ENCODE peak calls at places on chromosomes 4 and X, in seven cellular contexts. C is neuronal stem cell, T is H1, S is H9, L is IMR-90, U is mesenchymal stem cell, N is trophoblast cell. Z is an unnamed sample.

GRCh38 chr4:102620697-102621497 is 119.7 kb downstream of the NFKB1 start:
- DNase-seq in L (peak), U (peak), C (peak), S (no peak), N (peak), T (no peak), Z (peak)

GRCh38 chr4:167234388-167234881 is at the start of gene SPOCK3:
- DNase-seq in T (peak), C (peak), U (peak), S (peak), N (peak), L (no peak), Z (peak)

GRCh38 chrX:11171956-11172355 is 60.8 kb downstream of the HCCS start:
- DNase-seq in L (no peak), N (no peak), T (no peak), S (no peak), C (no peak), U (no peak), Z (no peak)

GRCh38 chrX:154486396-154487207 is at the start of gene UBL4A:
- DNase-seq in S (peak), L (peak), C (peak), T (no peak), U (peak), N (peak), Z (peak)

GRCh38 chr4:41406051-41406516 is 131.9 kb upstream of the LIMCH1 start:
- DNase-seq in T (no peak), N (peak), L (no peak), C (no peak), U (peak), S (no peak), Z (no peak)

GRCh38 chr4:53786632-53787031 is 195.3 kb upstream of the LNX1 start:
- DNase-seq in C (no peak), T (no peak), U (peak), N (no peak), S (no peak), L (peak), Z (no peak)

GRCh38 chr4:8651661-8652180 is 59.2 kb downstream of the CPZ start:
- DNase-seq in U (no peak), T (no peak), N (no peak), C (no peak), S (peak), L (no peak), Z (no peak)

GRCh38 chr4:31370866-31371465 is 650.8 kb downstream of the PCDH7 start:
- DNase-seq in C (peak), U (peak), L (peak), N (peak), T (no peak), S (no peak), Z (peak)

GRCh38 chrX:153944140-153944799 is at the start of gene RENBP:
- DNase-seq in S (peak), T (no peak), L (no peak), N (peak), C (no peak), U (no peak), Z (peak)

GRCh38 chr4:169256856-169257756 is 13.7 kb downstream of the SH3RF1 start:
- DNase-seq in T (no peak), L (no peak), N (no peak), C (no peak), S (no peak), U (peak), Z (no peak)

GRCh38 chr4:54547299-54548097 is 110.3 kb upstream of the KIT start:
- DNase-seq in U (no peak), S (no peak), N (no peak), L (no peak), T (no peak), C (no peak), Z (no peak)

GRCh38 chrX:11100281-11101035 is 10.7 kb upstream of the HCCS start:
- DNase-seq in S (peak), C (peak), N (peak), T (no peak), L (peak), U (peak), Z (peak)

GRCh38 chrX:41781500-41781899 is 57.5 kb downstream of the GPR82 start:
- DNase-seq in U (peak), C (no peak), N (peak), L (peak), S (no peak), T (no peak), Z (peak)

GRCh38 chrX:9316096-9316495 is 148.8 kb upstream of the TBL1X start:
- DNase-seq in N (peak), C (no peak), T (no peak), U (peak), S (no peak), L (no peak), Z (no peak)

GRCh38 chr4:78799551-78800495 is 23.7 kb downstream of the BMP2K start:
- DNase-seq in S (no peak), U (peak), C (no peak), N (no peak), T (no peak), L (no peak), Z (no peak)

GRCh38 chr4:139808381-139809206 is 143.0 kb downstream of the MGST2 start:
- DNase-seq in T (no peak), S (no peak), U (peak), C (peak), L (peak), N (no peak), Z (no peak)

GRCh38 chr4:81136161-81136910 is 78.7 kb downstream of the PRKG2 start:
- DNase-seq in S (no peak), N (no peak), T (no peak), C (no peak), U (no peak), L (peak), Z (no peak)

GRCh38 chr4:74671074-74671698 is 123.1 kb downstream of the BTC start:
- DNase-seq in T (peak), U (peak), N (peak), C (peak), L (peak), S (peak), Z (peak)

GRCh38 chr4:26058537-26058936 is 144.5 kb downstream of the SMIM20 start:
- DNase-seq in S (no peak), T (no peak), C (no peak), U (no peak), N (peak), L (no peak), Z (no peak)

GRCh38 chr4:73729534-73730165 is 10.7 kb upstream of the CXCL8 start:
- DNase-seq in S (peak), U (peak), N (peak), T (no peak), L (peak), C (peak), Z (peak)

GRCh38 chrX:37746268-37746931 is 33.5 kb upstream of the CYBB start:
- DNase-seq in N (peak), S (no peak), T (no peak), U (peak), L (no peak), C (no peak), Z (peak)

GRCh38 chr4:13918110-13918509 is 290.6 kb upstream of the BOD1L1 start:
- DNase-seq in T (no peak), U (peak), L (peak), C (no peak), N (peak), S (no peak), Z (no peak)

GRCh38 chrX:3362956-3363355 is 16.5 kb upstream of the MXRA5 start:
- DNase-seq in N (no peak), U (no peak), T (no peak), L (no peak), S (no peak), C (no peak), Z (peak)

GRCh38 chrX:97524997-97525396 is 641.3 kb downstream of the RPA4 start:
- DNase-seq in L (no peak), U (peak), N (peak), S (no peak), T (no peak), C (no peak), Z (peak)

DNA sequence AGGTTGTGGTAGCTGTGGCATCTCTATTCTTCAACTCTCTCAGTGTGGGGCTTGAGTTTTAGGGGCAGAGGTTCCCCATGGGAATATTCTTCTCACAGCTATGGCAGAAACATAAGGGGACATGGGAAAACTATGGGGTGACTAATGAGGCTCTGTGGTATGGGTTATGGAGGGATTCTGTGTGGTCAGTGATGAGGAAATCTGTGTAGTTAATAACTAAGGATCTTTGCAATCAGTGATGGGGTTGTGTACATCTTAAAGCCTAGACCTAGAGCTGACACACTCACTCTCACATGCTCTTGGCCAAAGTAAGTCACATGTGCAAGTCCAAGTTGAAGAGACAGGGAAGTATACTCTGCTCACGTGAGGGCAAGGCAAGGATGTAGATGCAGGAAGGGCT is 86.4 kb upstream of the UXT start:
- DNase-seq in T (no peak), C (no peak), S (no peak), N (peak), U (peak), L (no peak), Z (no peak)
- H2BK5ac ChIP-seq in T (no peak), C (no peak), S (no peak), N (no peak), U (no peak), L (no peak), Z (no peak)

DNA sequence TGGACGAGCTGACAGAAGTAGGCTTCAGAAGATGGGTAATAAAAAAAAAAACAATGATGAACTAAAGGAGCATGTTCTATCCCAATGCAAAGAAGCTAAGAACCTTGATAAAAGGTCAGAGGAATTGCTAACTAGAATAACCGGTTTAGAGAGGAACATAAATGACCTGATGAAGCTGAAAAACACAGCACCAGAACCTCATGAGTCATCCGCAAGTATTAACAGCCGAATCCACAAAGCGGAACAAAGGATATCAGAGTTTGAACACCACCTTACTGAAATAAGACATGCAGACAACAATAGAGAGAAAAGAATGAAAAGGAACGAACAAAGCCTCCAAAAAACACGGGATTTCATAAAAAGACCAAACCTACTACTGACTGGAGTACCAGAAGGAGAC is 10.5 kb downstream of the NELFA start:
- DNase-seq in L (no peak), N (peak), U (no peak), C (no peak), T (no peak), S (no peak), Z (peak)
- H2BK5ac ChIP-seq in L (no peak), N (no peak), U (no peak), C (no peak), T (no peak), S (no peak), Z (no peak)

GRCh38 chr4:2459589-2460349 is 9.1 kb upstream of the RNF4 start:
- DNase-seq in L (no peak), N (no peak), T (no peak), C (no peak), U (no peak), S (no peak), Z (no peak)
- H2BK5ac ChIP-seq in L (no peak), N (no peak), T (no peak), C (no peak), U (no peak), S (no peak), Z (no peak)

DNA sequence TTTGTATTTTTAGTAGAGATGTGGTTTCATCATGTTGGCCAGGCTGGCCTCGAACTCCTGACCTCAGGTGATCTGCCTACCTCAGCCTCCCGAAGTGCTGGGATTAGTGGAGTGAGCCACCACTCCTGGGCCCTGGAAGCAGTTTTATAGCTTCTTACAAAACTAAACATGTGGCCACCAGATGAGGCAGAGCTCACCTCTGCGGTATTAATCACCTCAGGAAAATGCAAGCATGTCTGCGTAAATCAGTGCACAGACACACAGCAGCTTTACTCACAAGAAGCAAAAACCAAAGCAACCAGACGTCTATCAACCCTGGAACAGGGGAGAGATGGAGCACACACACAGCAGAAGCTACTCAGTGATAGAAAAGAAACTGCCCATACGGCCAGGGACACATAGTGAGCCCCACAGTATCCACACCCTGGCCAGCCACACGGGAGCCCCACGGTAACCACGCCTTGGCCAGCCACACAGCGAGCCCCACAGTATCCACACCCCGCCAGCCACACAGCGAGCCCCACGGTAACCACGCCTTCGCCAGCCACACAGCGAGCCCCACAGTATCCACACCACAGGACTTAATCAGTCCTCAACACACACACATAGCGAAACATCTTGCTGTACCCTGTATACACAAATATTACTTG is 30.2 kb downstream of the PPP2R3B start:
- DNase-seq in N (no peak), T (no peak), C (no peak), U (peak), L (peak), S (no peak), Z (no peak)
- H2BK5ac ChIP-seq in N (no peak), T (no peak), C (no peak), U (no peak), L (no peak), S (no peak), Z (no peak)

DNA sequence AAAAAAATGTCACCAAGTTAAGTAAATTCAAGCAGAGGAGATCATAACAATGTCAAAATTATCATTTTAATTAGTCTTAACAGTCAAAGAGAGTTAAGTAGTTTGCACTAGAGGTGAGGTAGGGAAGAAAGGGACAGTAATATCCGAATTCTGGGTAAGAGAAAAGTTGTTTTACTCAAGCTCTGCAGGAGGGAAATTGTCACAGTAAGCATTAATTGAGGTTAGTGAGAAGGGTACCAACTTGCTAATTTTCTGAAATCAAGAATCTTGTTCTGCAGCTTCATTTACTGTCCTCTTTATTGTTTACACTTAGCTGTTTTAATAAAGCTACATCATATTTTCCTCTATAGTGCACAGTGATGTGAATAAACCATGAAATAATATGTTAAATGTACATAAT is 11.0 kb downstream of the DGKK start:
- DNase-seq in S (no peak), T (no peak), N (no peak), U (no peak), L (no peak), C (no peak), Z (no peak)
- H2BK5ac ChIP-seq in S (no peak), T (no peak), N (no peak), U (no peak), L (no peak), C (no peak), Z (no peak)

GRCh38 chr4:179662522-179662921 is 2220.3 kb upstream of the AGA start:
- DNase-seq in L (peak), N (no peak), C (no peak), S (no peak), U (no peak), T (no peak), Z (no peak)
- H2BK5ac ChIP-seq in L (no peak), N (no peak), C (no peak), S (no peak), U (no peak), T (no peak), Z (no peak)

GRCh38 chr4:24689212-24689611 is 104.9 kb upstream of the DHX15 start:
- DNase-seq in C (no peak), L (no peak), N (no peak), S (no peak), U (no peak), T (no peak), Z (no peak)

GRCh38 chr4:24690436-24690835 is 104.9 kb upstream of the SOD3 start:
- DNase-seq in T (no peak), S (no peak), N (no peak), C (no peak), L (peak), U (no peak), Z (peak)

GRCh38 chr4:24688453-24688852 is 104.1 kb upstream of the DHX15 start:
- DNase-seq in T (no peak), S (no peak), N (no peak), U (no peak), L (no peak), C (no peak), Z (no peak)

GRCh38 chr4:24683116-24683515 is 98.8 kb upstream of the DHX15 start:
- DNase-seq in N (no peak), L (no peak), C (no peak), U (no peak), T (no peak), S (no peak), Z (peak)

GRCh38 chr4:24686866-24687672 is 102.7 kb upstream of the DHX15 start:
- DNase-seq in L (no peak), U (no peak), S (peak), C (peak), N (peak), T (no peak), Z (peak)
- H2BK5ac ChIP-seq in L (no peak), U (no peak), S (no peak), C (no peak), N (no peak), T (no peak), Z (no peak)

GRCh38 chrX:136953867-136954787 is 73.6 kb upstream of the RBMX start:
- DNase-seq in S (peak), L (peak), C (peak), T (peak), N (peak), U (peak), Z (peak)
- H2BK5ac ChIP-seq in S (no peak), L (no peak), C (no peak), T (no peak), N (no peak), U (no peak), Z (no peak)

GRCh38 chrX:124030520-124030919 is 69.0 kb downstream of the STAG2 start:
- DNase-seq in C (no peak), N (no peak), L (no peak), S (no peak), T (no peak), U (no peak), Z (no peak)

GRCh38 chrX:124028177-124028576 is 66.7 kb downstream of the STAG2 start:
- DNase-seq in C (no peak), L (peak), S (no peak), N (no peak), T (no peak), U (no peak), Z (no peak)

GRCh38 chrX:124023838-124024238 is 62.3 kb downstream of the STAG2 start:
- DNase-seq in L (peak), C (no peak), N (peak), U (peak), T (no peak), S (no peak), Z (no peak)

GRCh38 chrX:124026529-124026928 is 65.0 kb downstream of the STAG2 start:
- DNase-seq in T (no peak), N (no peak), C (no peak), S (no peak), L (no peak), U (no peak), Z (no peak)
- H2BK5ac ChIP-seq in T (no peak), N (no peak), C (no peak), S (no peak), L (peak), U (no peak), Z (no peak)